ENCODE peak calls at places on chromosome X, in ten cellular contexts. One of them, this sample, is unnamed.

GRCh38 chrX:39425124-39425806 is 624.0 kb downstream of the MID1IP1 start:
- DNase-seq in heart right ventricle: no peak
- DNase-seq in CD8-positive, alpha-beta T cell: no peak
- DNase-seq in transverse colon: no peak
- DNase-seq in thoracic aorta: no peak
- DNase-seq in tibial artery: no peak
- DNase-seq in naive thymus-derived CD4-positive, alpha-beta T cell: no peak
- DNase-seq in stomach: no peak
- DNase-seq in breast epithelium: no peak
- DNase-seq in fibroblast of lung: no peak
- DNase-seq in this sample: no peak

GRCh38 chrX:72297953-72298730 is 7.6 kb downstream of the CITED1 start:
- DNase-seq in thoracic aorta: no peak
- DNase-seq in stomach: no peak
- DNase-seq in naive thymus-derived CD4-positive, alpha-beta T cell: no peak
- DNase-seq in CD8-positive, alpha-beta T cell: no peak
- DNase-seq in breast epithelium: no peak
- DNase-seq in tibial artery: no peak
- DNase-seq in fibroblast of lung: peak; percentile 19
- DNase-seq in heart right ventricle: no peak
- DNase-seq in transverse colon: no peak
- DNase-seq in this sample: peak; percentile 43

GRCh38 chrX:100979881-100980607 is 10.5 kb downstream of the ARL13A start:
- DNase-seq in transverse colon: no peak
- DNase-seq in breast epithelium: no peak
- DNase-seq in CD8-positive, alpha-beta T cell: no peak
- DNase-seq in stomach: no peak
- DNase-seq in heart right ventricle: no peak
- DNase-seq in thoracic aorta: no peak
- DNase-seq in fibroblast of lung: peak; percentile 5
- DNase-seq in naive thymus-derived CD4-positive, alpha-beta T cell: no peak
- DNase-seq in tibial artery: no peak
- DNase-seq in this sample: no peak

GRCh38 chrX:9566150-9566621 is 101.3 kb downstream of the TBL1X start:
- DNase-seq in breast epithelium: peak; percentile 83
- DNase-seq in transverse colon: peak; percentile 51
- DNase-seq in heart right ventricle: peak; percentile 16
- DNase-seq in fibroblast of lung: peak; percentile 91
- DNase-seq in thoracic aorta: peak; percentile 21
- DNase-seq in CD8-positive, alpha-beta T cell: no peak
- DNase-seq in naive thymus-derived CD4-positive, alpha-beta T cell: no peak
- DNase-seq in tibial artery: peak; percentile 57
- DNase-seq in stomach: peak; percentile 43
- DNase-seq in this sample: no peak

GRCh38 chrX:22196151-22196550 is 76.6 kb upstream of the CBLL2 start:
- DNase-seq in fibroblast of lung: no peak
- DNase-seq in tibial artery: no peak
- DNase-seq in thoracic aorta: no peak
- DNase-seq in naive thymus-derived CD4-positive, alpha-beta T cell: no peak
- DNase-seq in stomach: no peak
- DNase-seq in breast epithelium: no peak
- DNase-seq in transverse colon: no peak
- DNase-seq in heart right ventricle: no peak
- DNase-seq in CD8-positive, alpha-beta T cell: no peak
- DNase-seq in this sample: no peak

GRCh38 chrX:72392816-72393800 is 87.4 kb upstream of the CITED1 start:
- DNase-seq in CD8-positive, alpha-beta T cell: no peak
- DNase-seq in stomach: no peak
- DNase-seq in tibial artery: no peak
- DNase-seq in breast epithelium: no peak
- DNase-seq in thoracic aorta: no peak
- DNase-seq in heart right ventricle: no peak
- DNase-seq in transverse colon: no peak
- DNase-seq in fibroblast of lung: no peak
- DNase-seq in naive thymus-derived CD4-positive, alpha-beta T cell: no peak
- DNase-seq in this sample: no peak

GRCh38 chrX:118644378-118644777 is 83.0 kb upstream of the IL13RA1 start:
- DNase-seq in thoracic aorta: no peak
- DNase-seq in stomach: no peak
- DNase-seq in naive thymus-derived CD4-positive, alpha-beta T cell: no peak
- DNase-seq in breast epithelium: no peak
- DNase-seq in CD8-positive, alpha-beta T cell: no peak
- DNase-seq in tibial artery: no peak
- DNase-seq in fibroblast of lung: peak; percentile 43
- DNase-seq in transverse colon: no peak
- DNase-seq in heart right ventricle: no peak
- DNase-seq in this sample: peak; percentile 51

GRCh38 chrX:71191253-71191652 is 31.8 kb upstream of the GJB1 start:
- DNase-seq in heart right ventricle: no peak
- DNase-seq in transverse colon: no peak
- DNase-seq in CD8-positive, alpha-beta T cell: no peak
- DNase-seq in stomach: no peak
- DNase-seq in tibial artery: no peak
- DNase-seq in breast epithelium: no peak
- DNase-seq in thoracic aorta: no peak
- DNase-seq in fibroblast of lung: no peak
- DNase-seq in naive thymus-derived CD4-positive, alpha-beta T cell: no peak
- DNase-seq in this sample: no peak

GRCh38 chrX:40098264-40099045 is 697 bp upstream of the BCOR start:
- DNase-seq in breast epithelium: no peak
- DNase-seq in stomach: no peak
- DNase-seq in CD8-positive, alpha-beta T cell: peak; percentile 39
- DNase-seq in tibial artery: no peak
- DNase-seq in fibroblast of lung: peak; percentile 56
- DNase-seq in naive thymus-derived CD4-positive, alpha-beta T cell: peak; percentile 39
- DNase-seq in transverse colon: peak; percentile 58
- DNase-seq in heart right ventricle: no peak
- DNase-seq in thoracic aorta: no peak
- DNase-seq in this sample: peak; percentile 89

GRCh38 chrX:141814213-141814857 is 23.8 kb upstream of the MAGEC3 start:
- DNase-seq in breast epithelium: no peak
- DNase-seq in thoracic aorta: no peak
- DNase-seq in fibroblast of lung: no peak
- DNase-seq in heart right ventricle: no peak
- DNase-seq in transverse colon: no peak
- DNase-seq in CD8-positive, alpha-beta T cell: no peak
- DNase-seq in tibial artery: no peak
- DNase-seq in stomach: peak; percentile 84
- DNase-seq in naive thymus-derived CD4-positive, alpha-beta T cell: no peak
- DNase-seq in this sample: no peak

GRCh38 chrX:23372220-23372902 is 37.7 kb downstream of the PTCHD1 start:
- DNase-seq in fibroblast of lung: peak; percentile 13
- DNase-seq in naive thymus-derived CD4-positive, alpha-beta T cell: no peak
- DNase-seq in heart right ventricle: no peak
- DNase-seq in stomach: no peak
- DNase-seq in thoracic aorta: no peak
- DNase-seq in CD8-positive, alpha-beta T cell: no peak
- DNase-seq in tibial artery: no peak
- DNase-seq in breast epithelium: no peak
- DNase-seq in transverse colon: no peak
- DNase-seq in this sample: peak; percentile 8

GRCh38 chrX:17549005-17549685 is 174.1 kb downstream of the NHS start:
- DNase-seq in breast epithelium: no peak
- DNase-seq in thoracic aorta: no peak
- DNase-seq in CD8-positive, alpha-beta T cell: no peak
- DNase-seq in heart right ventricle: no peak
- DNase-seq in tibial artery: no peak
- DNase-seq in fibroblast of lung: no peak
- DNase-seq in naive thymus-derived CD4-positive, alpha-beta T cell: no peak
- DNase-seq in stomach: no peak
- DNase-seq in transverse colon: no peak
- DNase-seq in this sample: peak; percentile 18

GRCh38 chrX:11424903-11425674 is 131.9 kb downstream of the AMELX start:
- DNase-seq in breast epithelium: no peak
- DNase-seq in fibroblast of lung: no peak
- DNase-seq in heart right ventricle: no peak
- DNase-seq in naive thymus-derived CD4-positive, alpha-beta T cell: no peak
- DNase-seq in tibial artery: no peak
- DNase-seq in stomach: no peak
- DNase-seq in CD8-positive, alpha-beta T cell: no peak
- DNase-seq in transverse colon: no peak
- DNase-seq in thoracic aorta: no peak
- DNase-seq in this sample: no peak

GRCh38 chrX:13927175-13927574 is 102.5 kb downstream of the GEMIN8 start:
- DNase-seq in transverse colon: no peak
- DNase-seq in CD8-positive, alpha-beta T cell: no peak
- DNase-seq in breast epithelium: no peak
- DNase-seq in naive thymus-derived CD4-positive, alpha-beta T cell: no peak
- DNase-seq in tibial artery: no peak
- DNase-seq in stomach: no peak
- DNase-seq in thoracic aorta: no peak
- DNase-seq in fibroblast of lung: no peak
- DNase-seq in heart right ventricle: no peak
- DNase-seq in this sample: no peak

DNA sequence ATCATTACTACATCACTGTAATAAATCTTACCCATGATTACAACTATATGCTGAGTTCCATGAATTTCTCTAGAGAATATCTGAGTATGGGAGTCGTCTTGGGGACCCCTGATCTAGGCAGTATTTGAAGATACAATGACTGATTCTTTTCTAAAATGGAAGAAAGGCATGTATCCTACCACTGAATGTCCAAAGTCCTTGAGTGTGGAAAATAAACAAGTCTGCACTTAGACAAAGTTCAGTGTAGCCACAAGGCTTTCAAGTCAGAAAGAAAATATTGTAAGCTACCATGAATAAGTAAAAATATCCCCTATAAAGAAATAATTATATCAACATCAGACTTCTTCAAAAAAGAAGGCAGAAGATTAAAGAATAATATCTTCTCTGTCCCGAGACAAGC is 42.4 kb downstream of the ZNF674 start:
- DNase-seq in naive thymus-derived CD4-positive, alpha-beta T cell: no peak
- DNase-seq in transverse colon: no peak
- DNase-seq in tibial artery: no peak
- DNase-seq in heart right ventricle: no peak
- DNase-seq in stomach: no peak
- DNase-seq in thoracic aorta: no peak
- DNase-seq in breast epithelium: no peak
- DNase-seq in fibroblast of lung: no peak
- DNase-seq in CD8-positive, alpha-beta T cell: no peak
- DNase-seq in this sample: no peak
- H3K9me3 ChIP-seq in naive thymus-derived CD4-positive, alpha-beta T cell: peaks cover 6% of the 10 kb centered on the region
- H3K9me3 ChIP-seq in transverse colon: peaks cover 8% of the 10 kb centered on the region
- H3K9me3 ChIP-seq in tibial artery: peaks cover 53% of the 10 kb centered on the region
- H3K9me3 ChIP-seq in heart right ventricle: peaks cover 86% of the 10 kb centered on the region
- H3K9me3 ChIP-seq in stomach: peaks cover 56% of the 10 kb centered on the region
- H3K9me3 ChIP-seq in thoracic aorta: peaks cover 26% of the 10 kb centered on the region
- H3K9me3 ChIP-seq in breast epithelium: peaks cover 22% of the 10 kb centered on the region
- H3K9me3 ChIP-seq in fibroblast of lung: no peaks in the 10 kb centered on the region
- H3K9me3 ChIP-seq in CD8-positive, alpha-beta T cell: peaks cover 14% of the 10 kb centered on the region
- H3K9me3 ChIP-seq in this sample: peaks cover 3% of the 10 kb centered on the region

DNA sequence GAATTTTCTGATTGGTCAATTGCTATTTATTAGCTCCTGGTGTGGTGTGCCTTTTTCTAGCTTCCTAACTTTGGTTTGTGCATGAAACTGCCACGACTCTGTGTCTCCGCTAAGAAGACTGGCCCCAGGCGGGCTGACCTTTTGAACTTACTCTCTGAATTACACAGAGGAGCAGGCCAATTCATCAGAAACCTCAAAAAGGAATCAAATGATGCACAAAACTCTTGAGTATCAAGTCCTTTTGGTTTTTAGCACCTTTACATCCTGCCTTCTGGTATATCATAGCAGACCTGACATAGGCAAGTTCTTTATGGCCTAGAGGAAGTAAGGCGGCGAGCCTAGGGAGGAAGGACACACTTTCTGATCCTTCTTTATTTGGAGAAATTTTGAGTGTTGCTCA is 17.6 kb downstream of the TKTL1 start:
- DNase-seq in fibroblast of lung: no peak
- DNase-seq in breast epithelium: no peak
- DNase-seq in CD8-positive, alpha-beta T cell: no peak
- DNase-seq in heart right ventricle: no peak
- DNase-seq in naive thymus-derived CD4-positive, alpha-beta T cell: no peak
- DNase-seq in tibial artery: no peak
- DNase-seq in stomach: no peak
- DNase-seq in transverse colon: no peak
- DNase-seq in thoracic aorta: no peak
- DNase-seq in this sample: no peak
- H3K9me3 ChIP-seq in fibroblast of lung: no peaks in the 10 kb centered on the region
- H3K9me3 ChIP-seq in breast epithelium: no peaks in the 10 kb centered on the region
- H3K9me3 ChIP-seq in CD8-positive, alpha-beta T cell: no peaks in the 10 kb centered on the region
- H3K9me3 ChIP-seq in heart right ventricle: no peaks in the 10 kb centered on the region
- H3K9me3 ChIP-seq in naive thymus-derived CD4-positive, alpha-beta T cell: no peaks in the 10 kb centered on the region
- H3K9me3 ChIP-seq in tibial artery: no peaks in the 10 kb centered on the region
- H3K9me3 ChIP-seq in stomach: no peaks in the 10 kb centered on the region
- H3K9me3 ChIP-seq in transverse colon: no peaks in the 10 kb centered on the region
- H3K9me3 ChIP-seq in thoracic aorta: no peaks in the 10 kb centered on the region
- H3K9me3 ChIP-seq in this sample: no peaks in the 10 kb centered on the region

GRCh38 chrX:144494069-144494468 is 610.2 kb downstream of the UBE2NL start:
- DNase-seq in heart right ventricle: no peak
- DNase-seq in stomach: no peak
- DNase-seq in fibroblast of lung: no peak
- DNase-seq in thoracic aorta: no peak
- DNase-seq in breast epithelium: no peak
- DNase-seq in CD8-positive, alpha-beta T cell: no peak
- DNase-seq in transverse colon: no peak
- DNase-seq in naive thymus-derived CD4-positive, alpha-beta T cell: no peak
- DNase-seq in tibial artery: no peak
- DNase-seq in this sample: no peak
- H3K9me3 ChIP-seq in heart right ventricle: no peaks in the 10 kb centered on the region
- H3K9me3 ChIP-seq in stomach: no peaks in the 10 kb centered on the region
- H3K9me3 ChIP-seq in fibroblast of lung: no peaks in the 10 kb centered on the region
- H3K9me3 ChIP-seq in thoracic aorta: no peaks in the 10 kb centered on the region
- H3K9me3 ChIP-seq in breast epithelium: no peaks in the 10 kb centered on the region
- H3K9me3 ChIP-seq in CD8-positive, alpha-beta T cell: no peaks in the 10 kb centered on the region
- H3K9me3 ChIP-seq in transverse colon: no peaks in the 10 kb centered on the region
- H3K9me3 ChIP-seq in naive thymus-derived CD4-positive, alpha-beta T cell: no peaks in the 10 kb centered on the region
- H3K9me3 ChIP-seq in tibial artery: no peaks in the 10 kb centered on the region
- H3K9me3 ChIP-seq in this sample: no peaks in the 10 kb centered on the region

GRCh38 chrX:63743596-63743995 is 41.4 kb downstream of the ARHGEF9 start:
- DNase-seq in stomach: no peak
- DNase-seq in breast epithelium: no peak
- DNase-seq in tibial artery: no peak
- DNase-seq in heart right ventricle: no peak
- DNase-seq in thoracic aorta: no peak
- DNase-seq in fibroblast of lung: no peak
- DNase-seq in transverse colon: no peak
- DNase-seq in naive thymus-derived CD4-positive, alpha-beta T cell: no peak
- DNase-seq in CD8-positive, alpha-beta T cell: no peak
- DNase-seq in this sample: no peak

GRCh38 chrX:63739885-63740284 is 45.1 kb downstream of the ARHGEF9 start:
- DNase-seq in heart right ventricle: no peak
- DNase-seq in stomach: no peak
- DNase-seq in breast epithelium: no peak
- DNase-seq in thoracic aorta: no peak
- DNase-seq in fibroblast of lung: no peak
- DNase-seq in tibial artery: no peak
- DNase-seq in naive thymus-derived CD4-positive, alpha-beta T cell: no peak
- DNase-seq in CD8-positive, alpha-beta T cell: no peak
- DNase-seq in transverse colon: no peak
- DNase-seq in this sample: no peak

GRCh38 chrX:63740382-63740781 is 44.6 kb downstream of the ARHGEF9 start:
- DNase-seq in stomach: no peak
- DNase-seq in heart right ventricle: no peak
- DNase-seq in breast epithelium: no peak
- DNase-seq in transverse colon: no peak
- DNase-seq in naive thymus-derived CD4-positive, alpha-beta T cell: no peak
- DNase-seq in thoracic aorta: no peak
- DNase-seq in CD8-positive, alpha-beta T cell: no peak
- DNase-seq in fibroblast of lung: no peak
- DNase-seq in tibial artery: no peak
- DNase-seq in this sample: no peak

GRCh38 chrX:63735882-63736281 is 49.1 kb downstream of the ARHGEF9 start:
- DNase-seq in CD8-positive, alpha-beta T cell: no peak
- DNase-seq in heart right ventricle: peak; percentile 7
- DNase-seq in thoracic aorta: no peak
- DNase-seq in fibroblast of lung: no peak
- DNase-seq in transverse colon: no peak
- DNase-seq in naive thymus-derived CD4-positive, alpha-beta T cell: no peak
- DNase-seq in tibial artery: no peak
- DNase-seq in stomach: no peak
- DNase-seq in breast epithelium: no peak
- DNase-seq in this sample: no peak

GRCh38 chrX:63738696-63739095 is 46.3 kb downstream of the ARHGEF9 start:
- DNase-seq in transverse colon: no peak
- DNase-seq in fibroblast of lung: no peak
- DNase-seq in breast epithelium: no peak
- DNase-seq in thoracic aorta: no peak
- DNase-seq in CD8-positive, alpha-beta T cell: no peak
- DNase-seq in naive thymus-derived CD4-positive, alpha-beta T cell: no peak
- DNase-seq in tibial artery: no peak
- DNase-seq in stomach: no peak
- DNase-seq in heart right ventricle: no peak
- DNase-seq in this sample: no peak
- H3K9me3 ChIP-seq in transverse colon: no peaks in the 10 kb centered on the region
- H3K9me3 ChIP-seq in fibroblast of lung: no peaks in the 10 kb centered on the region
- H3K9me3 ChIP-seq in breast epithelium: no peaks in the 10 kb centered on the region
- H3K9me3 ChIP-seq in thoracic aorta: no peaks in the 10 kb centered on the region
- H3K9me3 ChIP-seq in CD8-positive, alpha-beta T cell: no peaks in the 10 kb centered on the region
- H3K9me3 ChIP-seq in naive thymus-derived CD4-positive, alpha-beta T cell: no peaks in the 10 kb centered on the region
- H3K9me3 ChIP-seq in tibial artery: no peaks in the 10 kb centered on the region
- H3K9me3 ChIP-seq in stomach: no peaks in the 10 kb centered on the region
- H3K9me3 ChIP-seq in heart right ventricle: no peaks in the 10 kb centered on the region
- H3K9me3 ChIP-seq in this sample: no peaks in the 10 kb centered on the region

This sample was measured in cardiac muscle cell.